ENCODE peak calls at places on chromosomes 2 and 18, in eight cellular contexts. L is GM23248, M is PC-3, T is GM23338, J is SK-N-SH, R is hepatocyte, V is HCT116, G is MM.1S. A is an unnamed sample.

GRCh38 chr18:55483472-55483871 is 104.5 kb downstream of the TCF4 start:
- DNase-seq in L (no peak), M (no peak), T (no peak), J (no peak), R (no peak), V (no peak), G (no peak), A (no peak)

GRCh38 chr2:23681356-23682140 is 245.4 kb downstream of the ATAD2B start:
- DNase-seq in L (no peak), M (no peak), T (no peak), J (no peak), R (no peak), V (no peak), G (no peak), A (no peak)

GRCh38 chr2:185208261-185208660 is 530.3 kb upstream of the FSIP2 start:
- DNase-seq in L (no peak), M (peak; percentile 70), T (peak; percentile 83), J (peak; percentile 21), R (peak; percentile 73), V (peak; percentile 45), G (no peak), A (peak; percentile 6)

GRCh38 chr2:1219901-1220691 is 193.2 kb upstream of the TPO start:
- DNase-seq in L (peak; percentile 27), M (no peak), T (no peak), J (peak; percentile 65), R (no peak), V (no peak), G (no peak), A (no peak)

GRCh38 chr2:205139822-205140612 is 542.3 kb upstream of the NRP2 start:
- DNase-seq in L (no peak), M (no peak), T (peak; percentile 85), J (no peak), R (peak; percentile 11), V (no peak), G (no peak), A (no peak)

GRCh38 chr2:96878796-96879544 is 9.1 kb upstream of the SEMA4C start:
- DNase-seq in L (no peak), M (no peak), T (no peak), J (no peak), R (no peak), V (no peak), G (no peak), A (no peak)

GRCh38 chr2:63424329-63425078 is 163.8 kb downstream of the WDPCP start:
- DNase-seq in L (peak; percentile 41), M (peak; percentile 85), T (peak; percentile 91), J (peak; percentile 30), R (peak; percentile 5), V (peak; percentile 56), G (peak; percentile 87), A (peak; percentile 47)

GRCh38 chr2:203650860-203651613 is 55.4 kb upstream of the CD28 start:
- DNase-seq in L (peak; percentile 82), M (peak; percentile 80), T (peak; percentile 65), J (peak; percentile 76), R (peak; percentile 85), V (peak; percentile 37), G (peak; percentile 77), A (no peak)

GRCh38 chr2:47070920-47071824 is 83.9 kb downstream of the STPG4 start:
- DNase-seq in L (peak; percentile 89), M (peak; percentile 77), T (no peak), J (no peak), R (no peak), V (no peak), G (peak; percentile 95), A (peak; percentile 68)

GRCh38 chr18:66971951-66972350 is 368.1 kb upstream of the CDH19 start:
- DNase-seq in L (no peak), M (no peak), T (no peak), J (peak; percentile 1), R (no peak), V (no peak), G (no peak), A (no peak)

DNA sequence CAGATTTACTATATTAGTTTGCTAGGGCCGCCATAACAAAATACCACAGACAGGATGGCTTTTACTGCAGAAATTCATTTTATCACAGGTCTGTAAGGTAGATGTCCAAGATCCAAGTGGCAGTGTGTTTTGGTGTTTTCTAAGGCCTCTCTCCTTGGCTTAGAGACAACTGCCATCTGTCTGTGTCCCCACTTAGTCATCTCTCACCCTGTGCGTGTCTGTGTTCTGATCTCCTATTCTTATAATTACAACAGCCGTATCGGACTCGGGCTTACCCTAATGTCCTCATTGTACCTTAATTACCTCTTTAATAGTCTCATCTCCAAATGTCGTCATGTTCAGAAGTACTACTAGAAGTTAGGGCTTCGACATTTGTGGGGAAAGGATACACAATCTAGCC is 362.3 kb upstream of the CDH19 start:
- DNase-seq in L (no peak), M (no peak), T (no peak), J (no peak), R (no peak), V (no peak), G (no peak), A (no peak)
- H3K9me2 ChIP-seq in L (no peaks in the 10 kb centered on the region), M (no peaks in the 10 kb centered on the region), T (no peaks in the 10 kb centered on the region), J (no peaks in the 10 kb centered on the region), R (no peaks in the 10 kb centered on the region), V (no peaks in the 10 kb centered on the region), G (no peaks in the 10 kb centered on the region), A (no peaks in the 10 kb centered on the region)

GRCh38 chr2:223943135-223943534 is 2.0 kb downstream of the WDFY1 start:
- DNase-seq in L (no peak), M (no peak), T (no peak), J (no peak), R (no peak), V (no peak), G (no peak), A (peak; percentile 15)
- H3K4me3 ChIP-seq in L (peak overlapping the region; percentile 97), M (peak overlapping the region; percentile 92), T (peak overlapping the region; percentile 95), J (peak overlapping the region; percentile 78), R (no peak overlapping the region), V (no peak overlapping the region), G (no peak overlapping the region), A (peak overlapping the region; percentile 74)

DNA sequence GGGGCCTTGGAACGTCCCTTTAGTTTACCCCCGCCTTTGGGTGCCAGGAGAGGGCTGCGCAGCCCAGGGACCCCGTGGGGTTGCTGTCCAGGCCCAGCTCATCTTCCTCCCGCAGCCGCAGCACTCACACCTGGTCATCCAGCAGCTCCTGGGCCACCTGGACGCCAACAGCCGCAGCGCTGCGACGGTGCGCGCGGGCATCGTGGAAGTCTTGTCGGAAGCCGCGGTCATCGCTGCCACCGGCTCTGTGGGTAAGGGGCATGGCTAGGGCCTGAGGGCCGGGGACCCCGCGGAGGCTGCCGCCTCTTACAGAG is 37.2 kb downstream of the POMC start:
- DNase-seq in L (no peak), M (no peak), T (no peak), J (no peak), R (no peak), V (no peak), G (no peak), A (no peak)
- H3K27me3 ChIP-seq in L (no peaks in the 10 kb centered on the region), M (no peaks in the 10 kb centered on the region), T (peaks cover 32% of the 10 kb centered on the region), J (no peaks in the 10 kb centered on the region), R (no peaks in the 10 kb centered on the region), V (peaks cover 4% of the 10 kb centered on the region), G (peaks cover 53% of the 10 kb centered on the region), A (peaks cover 55% of the 10 kb centered on the region)

GRCh38 chr2:218859556-218859993 is at the start of gene WNT6:
- DNase-seq in L (peak; percentile 52), M (no peak), T (peak; percentile 49), J (peak; percentile 78), R (no peak), V (no peak), G (no peak), A (peak; percentile 37)
- H3K9me2 ChIP-seq in L (no peaks in the 10 kb centered on the region), M (no peaks in the 10 kb centered on the region), T (no peaks in the 10 kb centered on the region), J (no peaks in the 10 kb centered on the region), R (no peaks in the 10 kb centered on the region), V (no peaks in the 10 kb centered on the region), G (no peaks in the 10 kb centered on the region), A (no peaks in the 10 kb centered on the region)

GRCh38 chr2:38073211-38074005 is 2.5 kb downstream of the CYP1B1 start:
- DNase-seq in L (no peak), M (peak; percentile 36), T (peak; percentile 68), J (no peak), R (no peak), V (no peak), G (no peak), A (peak; percentile 37)
- H3K4me3 ChIP-seq in L (peak overlapping the region; percentile 41), M (peak overlapping the region; percentile 69), T (peak overlapping the region; percentile 53), J (no peak overlapping the region), R (peak overlapping the region; percentile 20), V (no peak overlapping the region), G (no peak overlapping the region), A (peak overlapping the region; percentile 69)

GRCh38 chr2:199469514-199470360 is 12.0 kb upstream of the SATB2 start:
- DNase-seq in L (no peak), M (no peak), T (peak; percentile 28), J (no peak), R (no peak), V (no peak), G (no peak), A (no peak)

GRCh38 chr2:199470361-199470671 is 12.6 kb upstream of the SATB2 start:
- DNase-seq in L (no peak), M (no peak), T (no peak), J (no peak), R (no peak), V (no peak), G (no peak), A (no peak)

GRCh38 chr2:199470672-199471442 is 13.1 kb upstream of the SATB2 start:
- DNase-seq in L (peak; percentile 26), M (no peak), T (peak; percentile 41), J (no peak), R (no peak), V (no peak), G (no peak), A (no peak)

GRCh38 chr2:199468561-199469513 is 11.1 kb upstream of the SATB2 start:
- DNase-seq in L (no peak), M (no peak), T (peak; percentile 87), J (peak; percentile 27), R (peak; percentile 20), V (no peak), G (no peak), A (no peak)

GRCh38 chr2:199471443-199472057 is 13.8 kb upstream of the SATB2 start:
- DNase-seq in L (peak; percentile 89), M (peak; percentile 53), T (peak; percentile 94), J (peak; percentile 74), R (peak; percentile 86), V (no peak), G (peak; percentile 58), A (peak; percentile 69)
- H3K27me3 ChIP-seq in L (peaks cover 30% of the 10 kb centered on the region), M (peaks cover 36% of the 10 kb centered on the region), T (peaks cover 84% of the 10 kb centered on the region), J (peaks cover 72% of the 10 kb centered on the region), R (peaks cover 84% of the 10 kb centered on the region), V (no peaks in the 10 kb centered on the region), G (peaks cover 39% of the 10 kb centered on the region), A (peaks cover 23% of the 10 kb centered on the region)

DNA sequence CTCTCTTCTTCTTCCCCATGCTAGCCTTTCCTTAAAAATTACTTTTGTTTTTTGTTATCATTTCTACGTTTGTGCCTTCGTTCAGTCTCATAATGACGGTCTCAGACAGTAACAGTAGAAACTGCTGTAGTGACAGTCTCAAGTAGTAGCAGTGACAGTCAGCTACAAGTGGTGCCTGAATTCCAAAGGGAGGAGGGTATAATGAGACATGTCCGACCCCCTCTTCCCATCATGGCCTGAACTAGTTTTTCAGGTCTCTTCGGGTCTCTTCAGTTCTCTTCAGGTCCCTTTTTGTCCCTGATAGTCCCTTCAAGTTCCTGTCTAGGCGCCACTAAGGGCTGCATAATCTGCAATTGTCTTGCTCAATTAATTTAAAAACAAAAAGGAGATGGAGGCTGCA is 12.6 kb downstream of the TMEM131 start:
- DNase-seq in L (no peak), M (no peak), T (peak; percentile 21), J (no peak), R (no peak), V (no peak), G (no peak), A (no peak)
- H3K9me2 ChIP-seq in L (no peaks in the 10 kb centered on the region), M (no peaks in the 10 kb centered on the region), T (no peaks in the 10 kb centered on the region), J (no peaks in the 10 kb centered on the region), R (no peaks in the 10 kb centered on the region), V (no peaks in the 10 kb centered on the region), G (no peaks in the 10 kb centered on the region), A (no peaks in the 10 kb centered on the region)

GRCh38 chr2:152693033-152693432 is 24.2 kb downstream of the PRPF40A start:
- DNase-seq in L (no peak), M (no peak), T (no peak), J (no peak), R (no peak), V (no peak), G (no peak), A (no peak)
- H3K4me3 ChIP-seq in L (no peak overlapping the region), M (no peak overlapping the region), T (no peak overlapping the region), J (no peak overlapping the region), R (no peak overlapping the region), V (no peak overlapping the region), G (no peak overlapping the region), A (no peak overlapping the region)

A was measured in PC-9.